ENCODE peak calls at places on chromosomes 7 and 10, in five cellular contexts. One of them, this sample, is unnamed.

GRCh38 chr7:139700505-139701235 is 77.1 kb downstream of the HIPK2 start:
- DNase-seq in cardiac muscle cell: no peak
- DNase-seq in choroid plexus epithelial cell: no peak
- DNase-seq in tibial artery: no peak
- DNase-seq in epithelial cell of esophagus: no peak
- DNase-seq in this sample: no peak

GRCh38 chr7:157573244-157573643 is 236.4 kb downstream of the DNAJB6 start:
- DNase-seq in cardiac muscle cell: no peak
- DNase-seq in choroid plexus epithelial cell: peak
- DNase-seq in tibial artery: no peak
- DNase-seq in epithelial cell of esophagus: no peak
- DNase-seq in this sample: no peak

GRCh38 chr7:151191544-151191943 is 4.5 kb upstream of the ASB10 start:
- DNase-seq in cardiac muscle cell: no peak
- DNase-seq in choroid plexus epithelial cell: no peak
- DNase-seq in tibial artery: no peak
- DNase-seq in epithelial cell of esophagus: no peak
- DNase-seq in this sample: no peak

GRCh38 chr10:128546651-128547165 is 420.5 kb upstream of the MKI67 start:
- DNase-seq in cardiac muscle cell: no peak
- DNase-seq in choroid plexus epithelial cell: no peak
- DNase-seq in tibial artery: no peak
- DNase-seq in epithelial cell of esophagus: no peak
- DNase-seq in this sample: no peak

GRCh38 chr7:99324966-99325596 is 617 bp upstream of the ARPC1A start:
- DNase-seq in cardiac muscle cell: no peak
- DNase-seq in choroid plexus epithelial cell: no peak
- DNase-seq in tibial artery: no peak
- DNase-seq in epithelial cell of esophagus: no peak
- DNase-seq in this sample: no peak

GRCh38 chr7:151876899-151877777 is at the start of gene PRKAG2:
- DNase-seq in cardiac muscle cell: peak
- DNase-seq in choroid plexus epithelial cell: peak
- DNase-seq in tibial artery: peak
- DNase-seq in epithelial cell of esophagus: peak
- DNase-seq in this sample: no peak

GRCh38 chr10:117334075-117334474 is 41.2 kb downstream of the PDZD8 start:
- DNase-seq in cardiac muscle cell: no peak
- DNase-seq in choroid plexus epithelial cell: peak
- DNase-seq in tibial artery: no peak
- DNase-seq in epithelial cell of esophagus: no peak
- DNase-seq in this sample: no peak

GRCh38 chr10:99235469-99235871 is at the start of gene HPSE2:
- DNase-seq in cardiac muscle cell: no peak
- DNase-seq in choroid plexus epithelial cell: no peak
- DNase-seq in tibial artery: no peak
- DNase-seq in epithelial cell of esophagus: no peak
- DNase-seq in this sample: no peak

GRCh38 chr7:43083091-43083490 is 29.4 kb upstream of the HECW1 start:
- DNase-seq in cardiac muscle cell: no peak
- DNase-seq in choroid plexus epithelial cell: peak
- DNase-seq in tibial artery: no peak
- DNase-seq in epithelial cell of esophagus: no peak
- DNase-seq in this sample: no peak

GRCh38 chr7:34875481-34875880 is 161.8 kb downstream of the DPY19L1 start:
- DNase-seq in cardiac muscle cell: no peak
- DNase-seq in choroid plexus epithelial cell: no peak
- DNase-seq in tibial artery: no peak
- DNase-seq in epithelial cell of esophagus: no peak
- DNase-seq in this sample: no peak

GRCh38 chr7:140316165-140316661 is 82.1 kb downstream of the SLC37A3 start:
- DNase-seq in cardiac muscle cell: no peak
- DNase-seq in choroid plexus epithelial cell: peak
- DNase-seq in tibial artery: peak
- DNase-seq in epithelial cell of esophagus: peak
- DNase-seq in this sample: no peak

GRCh38 chr10:113775681-113776294 is 24.3 kb downstream of the PLEKHS1 start:
- DNase-seq in cardiac muscle cell: no peak
- DNase-seq in choroid plexus epithelial cell: no peak
- DNase-seq in tibial artery: no peak
- DNase-seq in epithelial cell of esophagus: no peak
- DNase-seq in this sample: no peak

GRCh38 chr10:113782986-113783704 is 31.7 kb downstream of the PLEKHS1 start:
- DNase-seq in cardiac muscle cell: no peak
- DNase-seq in choroid plexus epithelial cell: no peak
- DNase-seq in tibial artery: no peak
- DNase-seq in epithelial cell of esophagus: no peak
- DNase-seq in this sample: no peak

GRCh38 chr10:113776553-113776952 is 25.1 kb downstream of the PLEKHS1 start:
- DNase-seq in cardiac muscle cell: no peak
- DNase-seq in choroid plexus epithelial cell: no peak
- DNase-seq in tibial artery: no peak
- DNase-seq in epithelial cell of esophagus: no peak
- DNase-seq in this sample: no peak

GRCh38 chr10:113782367-113782766 is 30.9 kb downstream of the PLEKHS1 start:
- DNase-seq in cardiac muscle cell: no peak
- DNase-seq in choroid plexus epithelial cell: no peak
- DNase-seq in tibial artery: no peak
- DNase-seq in epithelial cell of esophagus: no peak
- DNase-seq in this sample: no peak

GRCh38 chr10:113780681-113781250 is 29.3 kb downstream of the PLEKHS1 start:
- DNase-seq in cardiac muscle cell: no peak
- DNase-seq in choroid plexus epithelial cell: no peak
- DNase-seq in tibial artery: no peak
- DNase-seq in epithelial cell of esophagus: no peak
- DNase-seq in this sample: no peak
- TF ChIP-seq CTCF in cardiac muscle cell: no peak
- TF ChIP-seq CTCF in choroid plexus epithelial cell: peak
- TF ChIP-seq CTCF in tibial artery: no peak
- TF ChIP-seq CTCF in epithelial cell of esophagus: no peak
- TF ChIP-seq CTCF in this sample: peak

GRCh38 chr10:96588601-96589419 is 2.0 kb upstream of the TM9SF3 start:
- DNase-seq in cardiac muscle cell: no peak
- DNase-seq in choroid plexus epithelial cell: no peak
- DNase-seq in tibial artery: no peak
- DNase-seq in epithelial cell of esophagus: peak
- DNase-seq in this sample: peak
- H3K4me3 ChIP-seq in cardiac muscle cell: no peak
- H3K4me3 ChIP-seq in choroid plexus epithelial cell: no peak
- H3K4me3 ChIP-seq in tibial artery: no peak
- H3K4me3 ChIP-seq in epithelial cell of esophagus: no peak
- H3K4me3 ChIP-seq in this sample: no peak

GRCh38 chr10:110376021-110376773 is 71.5 kb upstream of the SMNDC1 start:
- DNase-seq in cardiac muscle cell: no peak
- DNase-seq in choroid plexus epithelial cell: no peak
- DNase-seq in tibial artery: no peak
- DNase-seq in epithelial cell of esophagus: no peak
- DNase-seq in this sample: no peak

GRCh38 chr10:110379831-110380230 is 75.1 kb upstream of the SMNDC1 start:
- DNase-seq in cardiac muscle cell: no peak
- DNase-seq in choroid plexus epithelial cell: no peak
- DNase-seq in tibial artery: no peak
- DNase-seq in epithelial cell of esophagus: no peak
- DNase-seq in this sample: no peak

GRCh38 chr10:110378019-110378418 is 73.3 kb upstream of the SMNDC1 start:
- DNase-seq in cardiac muscle cell: no peak
- DNase-seq in choroid plexus epithelial cell: no peak
- DNase-seq in tibial artery: no peak
- DNase-seq in epithelial cell of esophagus: no peak
- DNase-seq in this sample: no peak

GRCh38 chr10:110380255-110380654 is 75.5 kb upstream of the SMNDC1 start:
- DNase-seq in cardiac muscle cell: no peak
- DNase-seq in choroid plexus epithelial cell: no peak
- DNase-seq in tibial artery: no peak
- DNase-seq in epithelial cell of esophagus: no peak
- DNase-seq in this sample: no peak

DNA sequence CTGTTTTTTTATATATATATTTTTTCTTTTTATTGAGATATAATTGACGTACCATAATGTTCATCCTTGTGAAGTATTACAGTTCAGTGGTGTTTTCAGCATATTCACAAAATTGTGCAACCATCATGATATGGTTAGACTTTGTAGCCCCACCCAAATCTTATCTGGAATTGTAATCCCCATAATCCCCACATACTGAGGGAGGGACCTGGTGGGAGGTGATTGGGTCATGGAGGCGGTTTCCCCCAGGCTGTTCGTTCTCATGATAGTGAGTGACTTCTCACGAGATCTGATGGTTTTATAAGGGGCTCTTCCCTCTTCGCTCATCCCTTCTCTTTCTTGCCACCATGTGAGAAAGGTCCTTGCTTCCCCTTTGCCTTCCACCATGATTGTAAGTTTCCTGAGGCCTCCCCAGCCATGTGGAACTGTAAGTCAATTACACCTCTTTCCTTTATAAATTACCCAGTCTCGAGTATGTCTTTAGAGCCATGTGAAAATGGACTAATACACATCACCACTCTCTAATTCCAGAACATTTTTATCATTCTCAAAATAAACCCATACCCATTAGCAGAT is 73.9 kb upstream of the SMNDC1 start:
- DNase-seq in cardiac muscle cell: no peak
- DNase-seq in choroid plexus epithelial cell: no peak
- DNase-seq in tibial artery: no peak
- DNase-seq in epithelial cell of esophagus: no peak
- DNase-seq in this sample: no peak
- TF ChIP-seq CTCF in cardiac muscle cell: no peak
- TF ChIP-seq CTCF in choroid plexus epithelial cell: no peak
- TF ChIP-seq CTCF in tibial artery: no peak
- TF ChIP-seq CTCF in epithelial cell of esophagus: no peak
- TF ChIP-seq CTCF in this sample: no peak

GRCh38 chr10:75406158-75407065 is 4.8 kb upstream of the ZNF503 start:
- DNase-seq in cardiac muscle cell: peak
- DNase-seq in choroid plexus epithelial cell: no peak
- DNase-seq in tibial artery: no peak
- DNase-seq in epithelial cell of esophagus: peak
- DNase-seq in this sample: no peak

GRCh38 chr10:75407716-75408511 is 6.3 kb upstream of the ZNF503 start:
- DNase-seq in cardiac muscle cell: peak
- DNase-seq in choroid plexus epithelial cell: no peak
- DNase-seq in tibial artery: peak
- DNase-seq in epithelial cell of esophagus: peak
- DNase-seq in this sample: no peak

GRCh38 chr10:75405201-75406143 is 3.9 kb upstream of the ZNF503 start:
- DNase-seq in cardiac muscle cell: peak
- DNase-seq in choroid plexus epithelial cell: no peak
- DNase-seq in tibial artery: no peak
- DNase-seq in epithelial cell of esophagus: peak
- DNase-seq in this sample: no peak

GRCh38 chr10:75408512-75408881 is 6.9 kb upstream of the ZNF503 start:
- DNase-seq in cardiac muscle cell: peak
- DNase-seq in choroid plexus epithelial cell: no peak
- DNase-seq in tibial artery: no peak
- DNase-seq in epithelial cell of esophagus: no peak
- DNase-seq in this sample: no peak

GRCh38 chr10:75407296-75407715 is 5.7 kb upstream of the ZNF503 start:
- DNase-seq in cardiac muscle cell: peak
- DNase-seq in choroid plexus epithelial cell: no peak
- DNase-seq in tibial artery: no peak
- DNase-seq in epithelial cell of esophagus: peak
- DNase-seq in this sample: no peak
- H3K4me3 ChIP-seq in cardiac muscle cell: peak
- H3K4me3 ChIP-seq in choroid plexus epithelial cell: no peak
- H3K4me3 ChIP-seq in tibial artery: peak
- H3K4me3 ChIP-seq in epithelial cell of esophagus: peak
- H3K4me3 ChIP-seq in this sample: no peak

GRCh38 chr10:103620891-103621777 is 127.6 kb downstream of the NEURL1 start:
- DNase-seq in cardiac muscle cell: no peak
- DNase-seq in choroid plexus epithelial cell: no peak
- DNase-seq in tibial artery: no peak
- DNase-seq in epithelial cell of esophagus: no peak
- DNase-seq in this sample: no peak

GRCh38 chr10:103618575-103619423 is 125.3 kb downstream of the NEURL1 start:
- DNase-seq in cardiac muscle cell: no peak
- DNase-seq in choroid plexus epithelial cell: peak
- DNase-seq in tibial artery: peak
- DNase-seq in epithelial cell of esophagus: no peak
- DNase-seq in this sample: no peak

GRCh38 chr10:103620357-103620749 is 126.8 kb downstream of the NEURL1 start:
- DNase-seq in cardiac muscle cell: no peak
- DNase-seq in choroid plexus epithelial cell: no peak
- DNase-seq in tibial artery: no peak
- DNase-seq in epithelial cell of esophagus: no peak
- DNase-seq in this sample: no peak

GRCh38 chr10:103618027-103618385 is 124.5 kb downstream of the NEURL1 start:
- DNase-seq in cardiac muscle cell: no peak
- DNase-seq in choroid plexus epithelial cell: no peak
- DNase-seq in tibial artery: no peak
- DNase-seq in epithelial cell of esophagus: no peak
- DNase-seq in this sample: no peak

GRCh38 chr10:103619424-103620356 is 126.2 kb downstream of the NEURL1 start:
- DNase-seq in cardiac muscle cell: no peak
- DNase-seq in choroid plexus epithelial cell: no peak
- DNase-seq in tibial artery: no peak
- DNase-seq in epithelial cell of esophagus: no peak
- DNase-seq in this sample: no peak
- TF ChIP-seq CTCF in cardiac muscle cell: no peak
- TF ChIP-seq CTCF in choroid plexus epithelial cell: no peak
- TF ChIP-seq CTCF in tibial artery: no peak
- TF ChIP-seq CTCF in epithelial cell of esophagus: no peak
- TF ChIP-seq CTCF in this sample: no peak

DNA sequence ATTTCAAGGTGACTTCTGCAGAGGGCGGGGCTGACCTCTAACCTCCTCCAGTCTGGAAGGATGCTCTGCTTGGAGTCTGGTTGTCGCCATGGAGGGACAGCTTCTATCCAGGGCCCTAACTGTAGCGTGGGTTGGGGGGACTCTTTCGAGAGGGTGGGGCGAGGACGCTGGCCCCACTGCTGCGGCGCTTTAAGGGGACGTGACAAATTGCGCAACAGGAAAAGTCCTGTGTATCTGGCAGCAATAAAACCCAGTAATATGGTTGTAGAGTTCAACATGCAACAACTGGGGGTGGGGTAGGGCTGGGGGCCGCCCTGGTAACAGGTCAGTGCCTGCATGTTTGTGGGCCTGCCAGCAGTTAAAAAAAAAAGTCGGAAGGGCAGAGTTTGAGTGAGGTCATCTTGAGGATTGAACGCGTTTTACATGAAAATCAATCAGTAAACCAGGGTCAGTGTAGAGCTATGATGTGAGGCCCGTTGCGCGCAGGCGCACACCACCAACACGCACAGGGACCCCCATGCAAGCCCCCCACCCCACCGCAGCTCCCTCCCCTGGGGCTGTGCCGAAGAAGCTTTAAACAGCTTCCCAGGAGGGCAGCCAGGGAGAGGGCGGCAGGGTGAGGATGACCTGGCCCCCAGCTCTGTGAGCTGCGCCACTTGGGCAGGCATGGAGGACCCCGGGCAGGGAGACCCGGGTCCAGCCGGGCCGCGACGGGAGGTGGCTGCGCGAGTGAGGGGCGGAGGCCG is 4.3 kb downstream of the SHH start:
- DNase-seq in cardiac muscle cell: no peak
- DNase-seq in choroid plexus epithelial cell: no peak
- DNase-seq in tibial artery: no peak
- DNase-seq in epithelial cell of esophagus: no peak
- DNase-seq in this sample: no peak
- H3K4me3 ChIP-seq in cardiac muscle cell: peak
- H3K4me3 ChIP-seq in choroid plexus epithelial cell: no peak
- H3K4me3 ChIP-seq in tibial artery: no peak
- H3K4me3 ChIP-seq in epithelial cell of esophagus: no peak
- H3K4me3 ChIP-seq in this sample: no peak

This sample was measured in GM12864.